ENCODE peak calls at places on chromosomes 6 and 20, in seven cellular contexts. B, N, E, X, P, S and R are unnamed samples.

GRCh38 chr6:73290435-73290834 is 27.4 kb upstream of the KHDC1 start:
- DNase-seq in B (no peak), N (no peak), E (no peak), X (no peak), P (peak; percentile 73), S (no peak), R (no peak)

GRCh38 chr6:157407637-157408036 is 26.6 kb downstream of the ZDHHC14 start:
- DNase-seq in B (no peak), N (no peak), E (no peak), X (no peak), P (no peak), S (no peak), R (no peak)

GRCh38 chr6:45619211-45619760 is 241.6 kb upstream of the SUPT3H start:
- DNase-seq in B (no peak), N (no peak), E (no peak), X (no peak), P (no peak), S (no peak), R (no peak)

GRCh38 chr6:56524891-56525703 is 117.6 kb downstream of the DST start:
- DNase-seq in B (no peak), N (no peak), E (no peak), X (no peak), P (peak; percentile 23), S (no peak), R (no peak)

GRCh38 chr6:11404845-11405244 is 132.7 kb upstream of the TMEM170B start:
- DNase-seq in B (no peak), N (no peak), E (no peak), X (no peak), P (no peak), S (no peak), R (no peak)

GRCh38 chr6:42123379-42124103 is 18.9 kb downstream of the C6orf132 start:
- DNase-seq in B (no peak), N (no peak), E (no peak), X (no peak), P (peak; percentile 42), S (no peak), R (no peak)

GRCh38 chr6:134267917-134268361 is 50.0 kb downstream of the SGK1 start:
- DNase-seq in B (peak; percentile 48), N (peak; percentile 72), E (no peak), X (no peak), P (no peak), S (no peak), R (no peak)

GRCh38 chr20:24497851-24498250 is 28.4 kb downstream of the SYNDIG1 start:
- DNase-seq in B (no peak), N (no peak), E (no peak), X (no peak), P (no peak), S (no peak), R (no peak)

GRCh38 chr6:147142684-147143245 is 61.5 kb upstream of the STXBP5 start:
- DNase-seq in B (no peak), N (no peak), E (no peak), X (no peak), P (no peak), S (no peak), R (no peak)

GRCh38 chr6:73722318-73723060 is 26.5 kb downstream of the CD109 start:
- DNase-seq in B (no peak), N (no peak), E (no peak), X (no peak), P (peak; percentile 68), S (no peak), R (no peak)

GRCh38 chr20:53345536-53346070 is 248.0 kb downstream of the ZNF217 start:
- DNase-seq in B (no peak), N (no peak), E (no peak), X (no peak), P (no peak), S (no peak), R (no peak)

GRCh38 chr6:89584539-89584938 is 54.0 kb downstream of the LYRM2 start:
- DNase-seq in B (no peak), N (no peak), E (no peak), X (no peak), P (peak; percentile 85), S (no peak), R (no peak)
- TF ChIP-seq CTCF in B (no peak), N (no peak), E (no peak), X (no peak), P (no peak), S (no peak), R (no peak)

GRCh38 chr6:27281105-27281539 is 31.0 kb downstream of the POM121L2 start:
- DNase-seq in B (no peak), N (no peak), E (no peak), X (no peak), P (no peak), S (no peak), R (no peak)

GRCh38 chr6:27281569-27281968 is 30.5 kb downstream of the POM121L2 start:
- DNase-seq in B (no peak), N (no peak), E (no peak), X (no peak), P (no peak), S (no peak), R (no peak)

GRCh38 chr6:27280540-27281000 is 31.5 kb downstream of the POM121L2 start:
- DNase-seq in B (no peak), N (peak; percentile 70), E (no peak), X (no peak), P (peak; percentile 41), S (no peak), R (no peak)

GRCh38 chr6:27279513-27280063 is 32.1 kb downstream of the PRSS16 start:
- DNase-seq in B (no peak), N (peak; percentile 84), E (no peak), X (no peak), P (no peak), S (no peak), R (no peak)

DNA sequence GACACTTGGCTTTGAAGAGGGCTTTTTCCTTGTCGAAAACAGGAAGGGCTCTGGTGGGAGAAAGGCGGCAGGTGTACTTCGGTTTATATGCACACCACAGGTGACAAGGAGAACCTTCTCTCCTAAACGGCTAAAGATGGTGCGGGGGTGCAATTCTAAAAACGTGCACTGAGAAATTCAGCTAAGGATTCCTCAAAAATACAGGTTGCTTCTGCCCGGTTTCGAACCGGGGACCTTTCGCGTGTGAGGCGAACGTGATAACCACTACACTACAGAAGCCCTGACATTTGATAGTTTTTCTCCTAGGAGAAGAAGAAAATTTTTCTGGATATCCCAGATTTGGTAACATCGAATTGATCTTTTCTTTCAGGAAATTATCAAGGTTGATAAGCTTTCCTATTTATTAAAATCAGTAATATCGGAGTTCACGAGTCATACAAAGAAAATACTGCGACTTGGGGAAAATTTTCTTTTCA is 32.0 kb downstream of the POM121L2 start:
- DNase-seq in B (no peak), N (peak; percentile 85), E (no peak), X (no peak), P (peak; percentile 92), S (no peak), R (no peak)
- H3K9me3 ChIP-seq in B (peaks cover 17% of the 10 kb centered on the region), N (no peaks in the 10 kb centered on the region), E (peaks cover 10% of the 10 kb centered on the region), X (peaks cover 3% of the 10 kb centered on the region), P (no peaks in the 10 kb centered on the region), S (no peaks in the 10 kb centered on the region), R (no peaks in the 10 kb centered on the region)

GRCh38 chr6:25961619-25962367 is 809 bp upstream of the TRIM38 start:
- DNase-seq in B (no peak), N (peak; percentile 42), E (no peak), X (no peak), P (peak; percentile 72), S (no peak), R (no peak)

GRCh38 chr6:25959890-25960531 is 2.6 kb upstream of the TRIM38 start:
- DNase-seq in B (no peak), N (no peak), E (no peak), X (no peak), P (no peak), S (no peak), R (no peak)

GRCh38 chr6:25960689-25961088 is 1.9 kb upstream of the TRIM38 start:
- DNase-seq in B (no peak), N (no peak), E (no peak), X (no peak), P (no peak), S (no peak), R (no peak)

GRCh38 chr6:25956231-25956630 is 6.4 kb upstream of the TRIM38 start:
- DNase-seq in B (no peak), N (no peak), E (no peak), X (no peak), P (no peak), S (no peak), R (no peak)

GRCh38 chr6:25958700-25959162 is 3.9 kb upstream of the TRIM38 start:
- DNase-seq in B (no peak), N (no peak), E (no peak), X (peak; percentile 9), P (no peak), S (no peak), R (no peak)
- H3K27ac ChIP-seq in B (no peak overlapping the region), N (no peak overlapping the region), E (no peak overlapping the region), X (no peak overlapping the region), P (no peak overlapping the region), S (no peak overlapping the region), R (no peak overlapping the region)

GRCh38 chr20:49969234-49969633 is 13.5 kb upstream of the SNAI1 start:
- DNase-seq in B (no peak), N (no peak), E (no peak), X (no peak), P (no peak), S (no peak), R (no peak)
- TF ChIP-seq CTCF in B (no peak), N (no peak), E (no peak), X (no peak), P (no peak), S (no peak), R (no peak)